ENCODE peak calls at places on chromosome 5, in five cellular contexts. R, E, X, I and P are unnamed samples.

GRCh38 chr5:32388429-32389111 is 56.0 kb downstream of the ZFR start:
- DNase-seq in R (peak; percentile 41), X (no peak), E (no peak), I (no peak), P (peak; percentile 10)

GRCh38 chr5:1826235-1826980 is 25.2 kb downstream of the NDUFS6 start:
- DNase-seq in X (no peak), R (no peak), E (no peak), I (no peak), P (no peak)

GRCh38 chr5:140570488-140570887 is 5.9 kb downstream of the SLC35A4 start:
- DNase-seq in I (no peak), E (no peak), X (no peak), R (no peak), P (no peak)

GRCh38 chr5:31232273-31232888 is 38.9 kb downstream of the CDH6 start:
- DNase-seq in I (peak; percentile 85), R (peak; percentile 46), X (no peak), E (no peak), P (peak; percentile 32)

GRCh38 chr5:170405822-170406221 is 16.7 kb upstream of the KCNMB1 start:
- DNase-seq in E (no peak), R (no peak), X (no peak), I (no peak), P (no peak)

GRCh38 chr5:139523635-139524445 is 37.3 kb upstream of the UBE2D2 start:
- DNase-seq in X (no peak), E (no peak), R (no peak), I (no peak), P (no peak)

GRCh38 chr5:9347032-9347431 is 198.8 kb downstream of the SEMA5A start:
- DNase-seq in X (no peak), E (no peak), R (no peak), I (no peak), P (no peak)

GRCh38 chr5:97127727-97128126 is 14.7 kb downstream of the LIX1 start:
- DNase-seq in E (no peak), R (no peak), I (no peak), X (no peak), P (no peak)

GRCh38 chr5:151937851-151938250 is 13.2 kb upstream of the GLRA1 start:
- DNase-seq in X (no peak), E (no peak), R (no peak), I (no peak), P (no peak)

GRCh38 chr5:11494340-11494739 is 409.9 kb downstream of the CTNND2 start:
- DNase-seq in E (no peak), I (peak; percentile 13), R (no peak), X (no peak), P (no peak)

GRCh38 chr5:154395407-154396106 is 50.2 kb upstream of the SAP30L start:
- DNase-seq in I (peak; percentile 48), X (no peak), E (no peak), R (no peak), P (no peak)

GRCh38 chr5:159449925-159450324 is 119.6 kb upstream of the IL12B start:
- DNase-seq in X (no peak), R (no peak), I (no peak), E (no peak), P (no peak)

GRCh38 chr5:40578501-40579451 is 100.9 kb upstream of the PTGER4 start:
- DNase-seq in I (no peak), R (no peak), E (no peak), X (peak; percentile 37), P (no peak)

GRCh38 chr5:171525086-171525485 is 105.6 kb downstream of the FGF18 start:
- DNase-seq in E (no peak), I (no peak), X (no peak), R (no peak), P (no peak)

GRCh38 chr5:147904110-147904509 is 2.2 kb downstream of the C5orf46 start:
- DNase-seq in E (no peak), I (no peak), X (no peak), R (no peak), P (no peak)

GRCh38 chr5:54440456-54440893 is 15.0 kb upstream of the HSPB3 start:
- DNase-seq in R (no peak), E (no peak), X (no peak), I (no peak), P (no peak)

GRCh38 chr5:118705931-118706330 is 282.4 kb downstream of the DTWD2 start:
- DNase-seq in E (no peak), R (no peak), I (no peak), X (no peak), P (no peak)

GRCh38 chr5:16565118-16565517 is 51.7 kb downstream of the RETREG1 start:
- DNase-seq in X (no peak), R (no peak), E (no peak), I (no peak), P (no peak)